ENCODE peak calls at places on chromosomes 6 and 20, in six cellular contexts. W is GM12878, P is SK-N-SH, N is HCT116, U is HepG2, H is K562. T is an unnamed sample.

GRCh38 chr6:6915219-6915618 is 192.5 kb upstream of the RREB1 start:
- DNase-seq in P (no peak), U (no peak), H (peak), N (no peak), W (no peak), T (no peak)

GRCh38 chr20:46151936-46152335 is 33.8 kb downstream of the CD40 start:
- DNase-seq in H (peak), U (peak), P (peak), W (no peak), N (no peak), T (peak)

GRCh38 chr6:98769546-98769945 is 64.8 kb upstream of the POU3F2 start:
- DNase-seq in U (peak), W (no peak), N (peak), P (no peak), H (peak), T (peak)

GRCh38 chr20:23336476-23336875 is 14.1 kb upstream of the NXT1 start:
- DNase-seq in N (no peak), H (no peak), U (peak), P (no peak), W (no peak), T (no peak)

GRCh38 chr20:11451793-11452291 is 465.9 kb upstream of the BTBD3 start:
- DNase-seq in U (no peak), N (peak), P (no peak), W (no peak), H (no peak), T (no peak)

GRCh38 chr6:71496018-71496800 is 207.6 kb downstream of the OGFRL1 start:
- DNase-seq in H (no peak), U (no peak), N (no peak), P (no peak), W (peak), T (no peak)

GRCh38 chr6:144377586-144377985 is 92.5 kb downstream of the UTRN start:
- DNase-seq in U (no peak), H (no peak), P (no peak), N (no peak), W (no peak), T (no peak)

GRCh38 chr6:27757307-27757706 is 154.9 kb downstream of the OR2B2 start:
- DNase-seq in H (peak), N (no peak), P (no peak), W (no peak), U (no peak), T (peak)

GRCh38 chr20:5008743-5009142 is 7.4 kb upstream of the SLC23A2 start:
- DNase-seq in H (no peak), P (no peak), U (no peak), N (no peak), W (no peak), T (peak)

GRCh38 chr6:170096191-170096802 is 194.6 kb downstream of the DLL1 start:
- DNase-seq in N (no peak), U (no peak), H (no peak), W (no peak), P (peak), T (no peak)

GRCh38 chr6:88422831-88423230 is 256.7 kb upstream of the CNR1 start:
- DNase-seq in W (no peak), N (no peak), P (peak), U (no peak), H (no peak), T (no peak)

GRCh38 chr6:15096894-15097837 is 148.7 kb upstream of the JARID2 start:
- DNase-seq in N (no peak), U (no peak), W (no peak), H (peak), P (no peak), T (no peak)

GRCh38 chr20:1663917-1664316 is 6.3 kb upstream of the SIRPG start:
- DNase-seq in H (no peak), W (no peak), P (no peak), U (no peak), N (no peak), T (no peak)

GRCh38 chr6:42260424-42260888 is 42.8 kb upstream of the MRPS10 start:
- DNase-seq in N (peak), H (peak), U (peak), P (no peak), W (no peak), T (peak)

GRCh38 chr6:42259286-42259685 is 41.6 kb upstream of the MRPS10 start:
- DNase-seq in N (no peak), W (no peak), H (no peak), U (no peak), P (no peak), T (no peak)

GRCh38 chr6:42259841-42260395 is 42.3 kb upstream of the MRPS10 start:
- DNase-seq in N (no peak), P (no peak), W (no peak), H (no peak), U (no peak), T (no peak)

GRCh38 chr6:42263165-42263852 is 45.6 kb upstream of the MRPS10 start:
- DNase-seq in U (no peak), W (no peak), H (peak), P (no peak), N (no peak), T (no peak)

GRCh38 chr6:42260972-42261371 is 43.3 kb upstream of the MRPS10 start:
- DNase-seq in P (peak), U (no peak), H (peak), W (no peak), N (no peak), T (peak)
- TF ChIP-seq JUND in P (no peak), U (no peak), H (no peak), W (no peak), N (no peak), T (no peak)

DNA sequence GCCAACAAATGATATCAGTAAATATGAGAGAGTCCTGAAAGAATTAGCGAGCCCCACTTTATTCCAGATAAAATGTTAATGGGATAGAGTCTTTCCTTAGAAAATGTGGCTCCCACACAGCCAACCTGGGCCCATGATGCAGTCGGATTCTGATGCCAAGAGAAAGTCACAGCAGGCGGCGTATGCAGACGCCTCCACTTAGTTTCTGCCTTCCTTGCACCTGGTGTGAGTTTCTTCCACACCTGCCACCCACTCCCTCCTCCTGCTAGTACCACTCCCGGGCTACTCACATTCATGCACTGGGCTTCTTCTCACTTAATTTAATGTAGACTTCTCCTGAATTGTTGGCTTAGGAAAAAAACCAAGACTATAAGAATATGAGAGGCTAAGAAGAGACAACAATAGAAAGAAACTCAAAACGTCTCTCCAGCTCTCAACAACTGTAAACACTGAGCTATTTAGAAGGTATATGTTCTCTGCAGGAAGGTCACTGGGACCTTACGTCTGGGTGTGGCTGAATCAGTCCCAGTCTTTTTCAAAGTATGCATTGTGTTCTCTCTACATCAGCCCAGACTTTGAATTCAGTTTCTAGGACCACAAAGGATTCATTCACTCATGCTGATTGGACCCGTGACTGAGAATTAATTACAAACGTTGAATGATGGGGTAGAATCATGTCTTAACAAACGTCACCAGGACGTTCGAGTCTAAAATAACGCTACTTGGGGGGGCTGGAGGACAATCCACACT is 70.4 kb downstream of the GCNT2 start:
- DNase-seq in U (no peak), P (no peak), N (no peak), H (no peak), W (no peak), T (no peak)
- TF ChIP-seq JUND in U (no peak), P (no peak), N (no peak), H (no peak), W (no peak), T (no peak)

DNA sequence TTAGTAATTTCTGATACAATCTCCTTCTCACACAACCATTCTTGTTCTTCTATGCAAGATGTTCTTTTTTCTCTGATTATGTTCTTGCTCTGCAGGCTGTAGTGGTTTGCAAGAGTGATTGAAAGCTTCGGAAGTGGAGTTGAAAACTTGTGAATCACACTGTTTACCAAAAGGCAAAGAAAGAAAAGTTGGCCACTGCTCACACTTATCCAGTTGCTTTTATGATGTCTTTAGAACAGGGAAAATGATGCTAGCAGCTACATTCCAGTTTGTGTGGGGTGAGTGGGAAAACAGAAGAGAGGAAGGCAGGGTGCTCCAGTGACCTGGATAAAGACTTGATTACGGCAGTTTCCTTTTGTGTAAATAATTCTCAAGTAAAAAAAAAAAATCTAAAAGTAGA is 583.3 kb downstream of the TENT5A start:
- DNase-seq in H (no peak), P (no peak), N (no peak), U (no peak), W (no peak), T (no peak)
- TF ChIP-seq JUND in H (no peak), P (no peak), N (no peak), U (no peak), W (no peak), T (no peak)

GRCh38 chr6:125793280-125793679 is 2.5 kb downstream of the NCOA7 start:
- DNase-seq in H (peak), N (no peak), W (no peak), U (no peak), P (peak), T (no peak)
- TF ChIP-seq JUND in H (no peak), N (no peak), W (no peak), U (no peak), P (no peak), T (no peak)

GRCh38 chr6:34468378-34468892 is 2.6 kb downstream of the PACSIN1 start:
- DNase-seq in U (no peak), W (peak), N (no peak), P (no peak), H (no peak), T (no peak)
- TF ChIP-seq JUND in U (no peak), W (no peak), N (no peak), P (no peak), H (no peak), T (no peak)

GRCh38 chr6:35216832-35217811 is 3.4 kb downstream of the SCUBE3 start:
- DNase-seq in H (no peak), W (no peak), U (no peak), P (no peak), N (no peak), T (no peak)

GRCh38 chr6:35219683-35220326 is 6.0 kb downstream of the SCUBE3 start:
- DNase-seq in H (no peak), U (no peak), P (no peak), W (no peak), N (no peak), T (no peak)

GRCh38 chr6:35218021-35218420 is 4.3 kb downstream of the SCUBE3 start:
- DNase-seq in H (no peak), P (no peak), N (no peak), U (no peak), W (no peak), T (no peak)

GRCh38 chr6:35216412-35216732 is 2.6 kb downstream of the SCUBE3 start:
- DNase-seq in W (no peak), P (no peak), H (no peak), U (no peak), N (no peak), T (no peak)

GRCh38 chr6:35218456-35218855 is 4.7 kb downstream of the SCUBE3 start:
- DNase-seq in U (no peak), N (no peak), W (no peak), H (no peak), P (no peak), T (no peak)
- TF ChIP-seq JUND in U (no peak), N (no peak), W (no peak), H (no peak), P (no peak), T (no peak)

DNA sequence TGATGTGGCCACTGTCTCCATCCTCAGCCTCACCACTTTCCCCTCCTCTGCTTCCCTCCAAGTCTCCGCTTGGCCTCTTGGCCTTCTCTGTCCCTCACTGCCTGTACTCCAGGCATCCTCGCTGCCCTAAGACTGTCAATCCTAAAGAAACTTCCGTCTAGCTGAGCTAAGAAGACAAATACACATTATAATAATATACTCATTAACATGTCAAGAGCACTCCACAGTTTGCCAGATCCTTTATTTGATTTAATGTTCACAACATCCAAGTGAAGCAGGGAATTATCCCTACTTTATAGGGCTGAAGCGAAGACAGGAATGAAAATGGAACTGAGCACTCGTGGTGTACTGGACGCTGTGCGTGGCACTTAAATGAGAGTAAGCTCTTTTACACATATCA is 72.4 kb upstream of the SLC22A23 start:
- DNase-seq in U (no peak), H (no peak), N (no peak), P (no peak), W (no peak), T (no peak)
- TF ChIP-seq JUND in U (no peak), H (no peak), N (no peak), P (no peak), W (no peak), T (no peak)

GRCh38 chr6:75794351-75794846 is 45.4 kb downstream of the MYO6 start:
- DNase-seq in H (no peak), N (no peak), W (no peak), P (no peak), U (peak), T (no peak)

GRCh38 chr6:75800708-75801505 is 51.9 kb downstream of the MYO6 start:
- DNase-seq in H (no peak), W (no peak), P (no peak), N (no peak), U (no peak), T (no peak)

GRCh38 chr6:75794954-75795739 is 46.1 kb downstream of the MYO6 start:
- DNase-seq in W (no peak), N (no peak), H (no peak), P (no peak), U (no peak), T (no peak)

GRCh38 chr6:75800133-75800532 is 51.1 kb downstream of the MYO6 start:
- DNase-seq in N (no peak), U (no peak), P (no peak), H (no peak), W (no peak), T (no peak)

GRCh38 chr6:75796723-75797122 is 47.7 kb downstream of the MYO6 start:
- DNase-seq in N (no peak), U (no peak), W (no peak), H (no peak), P (no peak), T (no peak)
- TF ChIP-seq JUND in N (no peak), U (no peak), W (no peak), H (no peak), P (no peak), T (no peak)